ENCODE peak calls at places on chromosomes 6 and 20, in four cellular contexts. One of them, this sample, is unnamed. For H3K27me3, the result is how much of the 10 kb centered on the place peaks cover.

GRCh38 chr6:80357674-80358073 is 251.2 kb downstream of the BCKDHB start:
- DNase-seq in brain microvascular endothelial cell: no peak
- DNase-seq in CD4-positive, alpha-beta memory T cell: no peak
- DNase-seq in HCT116: no peak
- DNase-seq in this sample: no peak

GRCh38 chr6:122330315-122330714 is 69.1 kb upstream of the HSF2 start:
- DNase-seq in HCT116: no peak
- DNase-seq in brain microvascular endothelial cell: no peak
- DNase-seq in CD4-positive, alpha-beta memory T cell: no peak
- DNase-seq in this sample: no peak

GRCh38 chr6:158149641-158150040 is 18.4 kb downstream of the SERAC1 start:
- DNase-seq in brain microvascular endothelial cell: peak
- DNase-seq in CD4-positive, alpha-beta memory T cell: no peak
- DNase-seq in HCT116: no peak
- DNase-seq in this sample: no peak

GRCh38 chr6:28656715-28657114 is 131.0 kb downstream of the GPX5 start:
- DNase-seq in brain microvascular endothelial cell: no peak
- DNase-seq in HCT116: no peak
- DNase-seq in CD4-positive, alpha-beta memory T cell: no peak
- DNase-seq in this sample: no peak

GRCh38 chr20:53736122-53736756 is 142.6 kb upstream of the ZNF217 start:
- DNase-seq in HCT116: no peak
- DNase-seq in brain microvascular endothelial cell: no peak
- DNase-seq in CD4-positive, alpha-beta memory T cell: no peak
- DNase-seq in this sample: peak

GRCh38 chr20:34907616-34908469 is 31.4 kb downstream of the ACSS2 start:
- DNase-seq in brain microvascular endothelial cell: peak
- DNase-seq in CD4-positive, alpha-beta memory T cell: no peak
- DNase-seq in HCT116: peak
- DNase-seq in this sample: peak

GRCh38 chr6:16639689-16640480 is 121.4 kb downstream of the ATXN1 start:
- DNase-seq in HCT116: no peak
- DNase-seq in brain microvascular endothelial cell: peak
- DNase-seq in CD4-positive, alpha-beta memory T cell: no peak
- DNase-seq in this sample: no peak

GRCh38 chr6:26152226-26153101 is 65.2 kb downstream of the HFE start:
- DNase-seq in CD4-positive, alpha-beta memory T cell: no peak
- DNase-seq in brain microvascular endothelial cell: no peak
- DNase-seq in HCT116: no peak
- DNase-seq in this sample: no peak

GRCh38 chr6:15421945-15422733 is 176.3 kb downstream of the JARID2 start:
- DNase-seq in brain microvascular endothelial cell: no peak
- DNase-seq in CD4-positive, alpha-beta memory T cell: no peak
- DNase-seq in HCT116: no peak
- DNase-seq in this sample: no peak

GRCh38 chr20:61919239-61919638 is 146.4 kb downstream of the TAF4 start:
- DNase-seq in CD4-positive, alpha-beta memory T cell: no peak
- DNase-seq in brain microvascular endothelial cell: no peak
- DNase-seq in HCT116: no peak
- DNase-seq in this sample: no peak

GRCh38 chr20:19784511-19785172 is 26.6 kb downstream of the RIN2 start:
- DNase-seq in HCT116: peak
- DNase-seq in CD4-positive, alpha-beta memory T cell: no peak
- DNase-seq in brain microvascular endothelial cell: peak
- DNase-seq in this sample: peak

GRCh38 chr20:50513169-50514034 is 3.2 kb downstream of the PTPN1 start:
- DNase-seq in brain microvascular endothelial cell: no peak
- DNase-seq in HCT116: no peak
- DNase-seq in CD4-positive, alpha-beta memory T cell: no peak
- DNase-seq in this sample: no peak

GRCh38 chr6:132687306-132687705 is 26.5 kb downstream of the VNN1 start:
- DNase-seq in CD4-positive, alpha-beta memory T cell: no peak
- DNase-seq in HCT116: peak
- DNase-seq in brain microvascular endothelial cell: peak
- DNase-seq in this sample: no peak

GRCh38 chr6:84635081-84635745 is 129.2 kb downstream of the TBX18 start:
- DNase-seq in brain microvascular endothelial cell: peak
- DNase-seq in HCT116: no peak
- DNase-seq in CD4-positive, alpha-beta memory T cell: no peak
- DNase-seq in this sample: no peak

GRCh38 chr6:31971279-31971992 is 502 bp downstream of the DXO start:
- DNase-seq in CD4-positive, alpha-beta memory T cell: peak
- DNase-seq in HCT116: no peak
- DNase-seq in brain microvascular endothelial cell: no peak
- DNase-seq in this sample: peak
- H3K27ac ChIP-seq in CD4-positive, alpha-beta memory T cell: peak
- H3K27ac ChIP-seq in HCT116: peak
- H3K27ac ChIP-seq in brain microvascular endothelial cell: peak
- H3K27ac ChIP-seq in this sample: peak

GRCh38 chr6:1379810-1380198 is 9.6 kb upstream of the FOXF2 start:
- DNase-seq in brain microvascular endothelial cell: no peak
- DNase-seq in HCT116: no peak
- DNase-seq in CD4-positive, alpha-beta memory T cell: no peak
- DNase-seq in this sample: no peak

GRCh38 chr6:1377526-1378223 is 11.7 kb upstream of the FOXF2 start:
- DNase-seq in CD4-positive, alpha-beta memory T cell: no peak
- DNase-seq in brain microvascular endothelial cell: no peak
- DNase-seq in HCT116: no peak
- DNase-seq in this sample: no peak

GRCh38 chr6:1376653-1377052 is 12.7 kb upstream of the FOXF2 start:
- DNase-seq in CD4-positive, alpha-beta memory T cell: no peak
- DNase-seq in brain microvascular endothelial cell: no peak
- DNase-seq in HCT116: no peak
- DNase-seq in this sample: no peak

GRCh38 chr6:1379026-1379809 is 10.2 kb upstream of the FOXF2 start:
- DNase-seq in HCT116: no peak
- DNase-seq in brain microvascular endothelial cell: no peak
- DNase-seq in CD4-positive, alpha-beta memory T cell: no peak
- DNase-seq in this sample: peak

GRCh38 chr6:1378224-1379025 is 11.0 kb upstream of the FOXF2 start:
- DNase-seq in HCT116: no peak
- DNase-seq in brain microvascular endothelial cell: no peak
- DNase-seq in CD4-positive, alpha-beta memory T cell: no peak
- DNase-seq in this sample: no peak
- H3K4me3 ChIP-seq in HCT116: no peak
- H3K4me3 ChIP-seq in brain microvascular endothelial cell: no peak
- H3K4me3 ChIP-seq in CD4-positive, alpha-beta memory T cell: no peak
- H3K4me3 ChIP-seq in this sample: no peak

GRCh38 chr6:149984778-149985177 is 21.0 kb downstream of the ULBP1 start:
- DNase-seq in CD4-positive, alpha-beta memory T cell: no peak
- DNase-seq in brain microvascular endothelial cell: no peak
- DNase-seq in HCT116: no peak
- DNase-seq in this sample: no peak

GRCh38 chr6:149983145-149983544 is 19.4 kb downstream of the ULBP1 start:
- DNase-seq in HCT116: no peak
- DNase-seq in CD4-positive, alpha-beta memory T cell: no peak
- DNase-seq in brain microvascular endothelial cell: no peak
- DNase-seq in this sample: no peak

GRCh38 chr6:149987602-149988107 is 23.9 kb downstream of the ULBP1 start:
- DNase-seq in HCT116: no peak
- DNase-seq in brain microvascular endothelial cell: no peak
- DNase-seq in CD4-positive, alpha-beta memory T cell: no peak
- DNase-seq in this sample: no peak

GRCh38 chr6:149988550-149989336 is 25.0 kb downstream of the ULBP1 start:
- DNase-seq in CD4-positive, alpha-beta memory T cell: no peak
- DNase-seq in HCT116: no peak
- DNase-seq in brain microvascular endothelial cell: no peak
- DNase-seq in this sample: no peak

GRCh38 chr6:149985506-149985937 is 21.8 kb downstream of the ULBP1 start:
- DNase-seq in CD4-positive, alpha-beta memory T cell: no peak
- DNase-seq in HCT116: no peak
- DNase-seq in brain microvascular endothelial cell: no peak
- DNase-seq in this sample: no peak
- H3K27me3 ChIP-seq in CD4-positive, alpha-beta memory T cell: half or more
- H3K27me3 ChIP-seq in HCT116: under half
- H3K27me3 ChIP-seq in brain microvascular endothelial cell: half or more
- H3K27me3 ChIP-seq in this sample: half or more

GRCh38 chr6:44480097-44480539 is 92.6 kb downstream of the CDC5L start:
- DNase-seq in brain microvascular endothelial cell: no peak
- DNase-seq in HCT116: no peak
- DNase-seq in CD4-positive, alpha-beta memory T cell: no peak
- DNase-seq in this sample: no peak

GRCh38 chr6:44476849-44477248 is 89.3 kb downstream of the CDC5L start:
- DNase-seq in CD4-positive, alpha-beta memory T cell: no peak
- DNase-seq in HCT116: no peak
- DNase-seq in brain microvascular endothelial cell: no peak
- DNase-seq in this sample: no peak

GRCh38 chr6:44478158-44478557 is 90.7 kb downstream of the CDC5L start:
- DNase-seq in CD4-positive, alpha-beta memory T cell: no peak
- DNase-seq in HCT116: no peak
- DNase-seq in brain microvascular endothelial cell: no peak
- DNase-seq in this sample: no peak

GRCh38 chr6:44477293-44477894 is 89.9 kb downstream of the CDC5L start:
- DNase-seq in HCT116: no peak
- DNase-seq in brain microvascular endothelial cell: no peak
- DNase-seq in CD4-positive, alpha-beta memory T cell: no peak
- DNase-seq in this sample: no peak

GRCh38 chr6:44478591-44479254 is 91.2 kb downstream of the CDC5L start:
- DNase-seq in CD4-positive, alpha-beta memory T cell: no peak
- DNase-seq in brain microvascular endothelial cell: no peak
- DNase-seq in HCT116: no peak
- DNase-seq in this sample: no peak
- H3K27ac ChIP-seq in CD4-positive, alpha-beta memory T cell: no peak
- H3K27ac ChIP-seq in brain microvascular endothelial cell: no peak
- H3K27ac ChIP-seq in HCT116: no peak
- H3K27ac ChIP-seq in this sample: no peak

GRCh38 chr20:21234816-21235215 is 68.3 kb upstream of the XRN2 start:
- DNase-seq in brain microvascular endothelial cell: no peak
- DNase-seq in CD4-positive, alpha-beta memory T cell: no peak
- DNase-seq in HCT116: no peak
- DNase-seq in this sample: no peak

GRCh38 chr20:21235346-21235712 is 67.8 kb upstream of the XRN2 start:
- DNase-seq in HCT116: no peak
- DNase-seq in CD4-positive, alpha-beta memory T cell: no peak
- DNase-seq in brain microvascular endothelial cell: no peak
- DNase-seq in this sample: no peak

GRCh38 chr20:21237956-21238355 is 65.2 kb upstream of the XRN2 start:
- DNase-seq in CD4-positive, alpha-beta memory T cell: no peak
- DNase-seq in brain microvascular endothelial cell: no peak
- DNase-seq in HCT116: no peak
- DNase-seq in this sample: no peak

GRCh38 chr20:21234324-21234723 is 68.8 kb upstream of the XRN2 start:
- DNase-seq in HCT116: no peak
- DNase-seq in brain microvascular endothelial cell: no peak
- DNase-seq in CD4-positive, alpha-beta memory T cell: no peak
- DNase-seq in this sample: no peak

DNA sequence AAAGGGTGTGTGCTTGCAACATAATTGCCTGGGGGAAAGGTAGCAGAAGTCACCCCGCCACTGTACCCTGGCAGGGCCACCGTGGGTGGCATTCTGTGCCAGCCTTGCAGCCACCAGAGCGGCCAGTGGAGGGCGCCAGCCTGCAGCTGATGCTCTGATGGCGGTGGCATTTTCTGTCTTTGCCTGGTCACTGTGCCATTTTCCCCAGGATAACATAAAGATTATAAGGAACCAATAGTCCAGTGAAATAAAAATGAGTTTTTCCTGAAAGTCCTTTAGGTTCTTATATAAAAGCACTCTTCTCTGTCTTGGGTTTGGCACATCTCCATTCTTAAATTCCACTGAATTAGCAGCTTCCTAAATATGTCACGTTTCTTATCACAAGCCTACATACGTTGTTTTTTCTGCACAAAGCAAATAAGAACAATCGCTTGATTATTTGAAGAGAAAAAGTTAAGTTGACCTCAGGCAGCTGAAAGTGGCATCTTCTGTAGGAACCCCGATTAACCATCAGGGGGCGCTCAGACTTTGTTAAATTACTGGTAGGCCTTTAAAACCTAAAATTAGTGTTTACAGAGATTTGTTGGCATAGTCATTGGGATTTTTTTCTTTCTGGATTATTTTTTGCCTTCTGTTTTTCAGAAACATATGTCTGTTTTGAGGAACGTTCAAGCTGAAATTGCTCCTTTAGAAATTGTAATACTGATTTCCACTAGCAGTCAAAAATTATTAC is 67.3 kb upstream of the XRN2 start:
- DNase-seq in HCT116: peak
- DNase-seq in brain microvascular endothelial cell: peak
- DNase-seq in CD4-positive, alpha-beta memory T cell: peak
- DNase-seq in this sample: peak
- H3K4me3 ChIP-seq in HCT116: no peak
- H3K4me3 ChIP-seq in brain microvascular endothelial cell: no peak
- H3K4me3 ChIP-seq in CD4-positive, alpha-beta memory T cell: no peak
- H3K4me3 ChIP-seq in this sample: no peak

GRCh38 chr20:40720826-40721225 is 31.8 kb upstream of the MAFB start:
- DNase-seq in CD4-positive, alpha-beta memory T cell: no peak
- DNase-seq in HCT116: no peak
- DNase-seq in brain microvascular endothelial cell: no peak
- DNase-seq in this sample: no peak
- H3K27me3 ChIP-seq in CD4-positive, alpha-beta memory T cell: under half
- H3K27me3 ChIP-seq in HCT116: under half
- H3K27me3 ChIP-seq in brain microvascular endothelial cell: under half
- H3K27me3 ChIP-seq in this sample: half or more

This sample was measured in WERI-Rb-1.